ENCODE peak calls at places on chromosomes 6 and 20, in five cellular contexts. N is thoracic aorta, F is HCT116, R is adrenal gland, G is cardiac muscle cell. H is an unnamed sample. For H3K36me3, the result is how much of the 10 kb centered on the place peaks cover.

GRCh38 chr6:28207244-28208179 is 17.6 kb upstream of the ZSCAN9 start:
- DNase-seq in N (no peak), R (no peak), F (no peak), G (peak), H (peak)

GRCh38 chr6:170269151-170269872 is 21.6 kb downstream of the DLL1 start:
- DNase-seq in R (no peak), F (no peak), N (no peak), G (no peak), H (peak)

GRCh38 chr6:170261643-170262480 is 29.0 kb downstream of the DLL1 start:
- DNase-seq in G (no peak), R (no peak), N (no peak), F (no peak), H (peak)

GRCh38 chr20:32462900-32463641 is 104.9 kb downstream of the ASXL1 start:
- DNase-seq in G (no peak), N (no peak), F (no peak), R (no peak), H (peak)

GRCh38 chr6:39366875-39367618 is 44.5 kb upstream of the KCNK16 start:
- DNase-seq in R (peak), F (no peak), G (no peak), N (no peak), H (no peak)

GRCh38 chr20:63945921-63946920 is 10.0 kb downstream of the UCKL1 start:
- DNase-seq in G (no peak), F (no peak), R (no peak), N (no peak), H (peak)

GRCh38 chr20:34774431-34774830 is 51.0 kb downstream of the NCOA6 start:
- DNase-seq in G (no peak), R (no peak), F (no peak), N (no peak), H (no peak)

GRCh38 chr20:17504898-17505663 is 26.1 kb downstream of the BFSP1 start:
- DNase-seq in R (peak), G (peak), N (no peak), F (peak), H (peak)

GRCh38 chr6:86723729-86724128 is 213.6 kb upstream of the HTR1E start:
- DNase-seq in N (no peak), R (no peak), G (no peak), F (no peak), H (no peak)

GRCh38 chr6:145848555-145848954 is 34.0 kb upstream of the FBXO30 start:
- DNase-seq in G (no peak), R (no peak), N (no peak), F (no peak), H (no peak)

GRCh38 chr20:32231847-32232246 is 24.2 kb downstream of the POFUT1 start:
- DNase-seq in R (no peak), G (peak), N (no peak), F (no peak), H (no peak)

GRCh38 chr6:12538881-12539357 is 177.6 kb upstream of the PHACTR1 start:
- DNase-seq in R (peak), N (no peak), G (peak), F (no peak), H (peak)

GRCh38 chr6:108528878-108529277 is 31.8 kb upstream of the FOXO3 start:
- DNase-seq in G (no peak), R (no peak), N (no peak), F (no peak), H (no peak)

GRCh38 chr6:147448212-147448611 is 60.3 kb upstream of the SAMD5 start:
- DNase-seq in F (no peak), G (no peak), N (no peak), R (no peak), H (no peak)

GRCh38 chr20:18657575-18657974 is 69.7 kb downstream of the DTD1 start:
- DNase-seq in G (peak), N (no peak), R (no peak), F (no peak), H (no peak)

GRCh38 chr6:130995783-130996447 is 67.1 kb downstream of the EPB41L2 start:
- DNase-seq in F (no peak), R (no peak), G (no peak), N (no peak), H (no peak)

GRCh38 chr6:43491750-43492661 is 14.6 kb downstream of the TJAP1 start:
- DNase-seq in G (peak), N (peak), F (no peak), R (peak), H (no peak)

GRCh38 chr20:58145506-58146080 is 82.9 kb downstream of the ANKRD60 start:
- DNase-seq in N (no peak), R (no peak), G (no peak), F (no peak), H (no peak)
- TF ChIP-seq CTCF in N (no peak), R (no peak), G (no peak), F (no peak), H (no peak)

GRCh38 chr20:23387118-23387443 is 25.1 kb downstream of the GZF1 start:
- DNase-seq in N (no peak), F (no peak), G (no peak), R (no peak), H (no peak)
- H3K36me3 ChIP-seq in N (under half), F (under half), G (under half), R (under half), H (under half)

DNA sequence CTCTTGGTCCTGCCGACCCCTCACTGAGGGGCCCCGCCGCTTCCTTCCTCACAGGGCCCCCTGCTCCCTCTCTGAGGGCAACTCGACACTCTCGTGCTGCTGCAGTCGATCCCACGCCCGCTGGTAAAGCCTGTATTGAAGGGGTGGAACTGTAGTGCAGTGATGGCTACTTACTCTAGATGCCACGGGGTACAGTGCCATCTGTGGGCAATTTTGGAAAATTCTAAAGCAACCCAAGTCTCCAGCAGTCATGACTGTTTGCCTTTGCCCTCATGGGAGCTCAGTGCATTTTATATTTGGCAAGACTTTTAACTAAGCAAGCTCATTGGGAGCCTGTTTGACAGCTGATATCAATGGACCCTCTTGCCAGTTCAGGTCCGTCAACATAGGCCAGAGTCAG is 6.5 kb upstream of the C6orf136 start:
- DNase-seq in G (no peak), N (no peak), R (no peak), F (no peak), H (no peak)
- H3K27ac ChIP-seq in G (no peak), N (no peak), R (no peak), F (no peak), H (no peak)

GRCh38 chr6:33417127-33417902 is 592 bp downstream of the CUTA start:
- DNase-seq in G (peak), F (no peak), N (no peak), R (peak), H (no peak)

GRCh38 chr6:33419580-33420492 is at the start of gene SYNGAP1:
- DNase-seq in N (no peak), R (peak), G (peak), F (no peak), H (no peak)

GRCh38 chr6:33420493-33421343 is 853 bp downstream of the SYNGAP1 start:
- DNase-seq in R (no peak), N (no peak), F (no peak), G (no peak), H (no peak)

GRCh38 chr6:33417903-33418689 is at the start of gene CUTA:
- DNase-seq in F (peak), N (peak), R (peak), G (peak), H (peak)

GRCh38 chr6:33418690-33419291 is 884 bp upstream of the CUTA start:
- DNase-seq in N (no peak), R (no peak), F (no peak), G (peak), H (no peak)
- TF ChIP-seq CTCF in N (no peak), R (no peak), F (peak), G (no peak), H (no peak)

GRCh38 chr6:6646859-6647258 is 58.3 kb downstream of the LY86 start:
- DNase-seq in G (no peak), R (no peak), F (no peak), N (no peak), H (no peak)
- H3K36me3 ChIP-seq in G (under half), R (under half), F (under half), N (under half), H (under half)

DNA sequence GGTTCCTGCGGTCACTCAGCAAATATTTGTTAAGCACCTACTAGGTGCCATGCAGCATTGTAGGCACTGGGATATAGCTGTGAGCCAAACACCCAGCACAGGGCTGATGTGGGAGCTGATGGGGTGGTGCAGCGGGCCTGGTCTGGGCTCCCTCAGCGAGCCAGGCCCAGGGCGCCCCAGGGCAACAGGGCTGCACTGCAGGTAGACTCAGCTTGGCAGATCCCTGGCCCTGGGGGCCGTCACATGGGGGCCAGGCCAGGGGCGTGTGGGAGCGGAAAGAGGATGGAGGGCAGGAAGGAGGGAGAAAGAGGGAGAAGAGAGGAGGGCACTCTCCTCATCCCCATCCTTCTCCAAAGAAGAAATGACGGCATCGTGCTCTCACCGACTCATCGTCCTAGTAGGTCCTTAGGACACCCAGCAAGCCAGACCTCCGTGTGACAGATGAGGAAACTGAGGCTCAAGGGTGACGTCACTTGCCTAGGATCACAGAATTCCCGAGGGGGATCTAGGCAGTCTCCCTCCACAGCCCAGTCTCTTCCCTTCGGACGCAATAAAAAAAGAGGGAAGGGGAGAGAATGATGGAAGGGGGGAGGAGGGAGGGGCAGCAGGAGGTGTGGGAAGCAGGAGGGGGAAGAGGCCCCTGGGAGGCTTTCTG is 53.3 kb downstream of the RBM38 start:
- DNase-seq in F (no peak), N (no peak), G (no peak), R (no peak), H (no peak)
- H3K27ac ChIP-seq in F (no peak), N (peak), G (peak), R (no peak), H (no peak)

GRCh38 chr6:121223212-121223611 is 111.1 kb downstream of the TBC1D32 start:
- DNase-seq in F (no peak), G (no peak), R (no peak), N (no peak), H (no peak)
- TF ChIP-seq CTCF in F (no peak), G (no peak), R (no peak), N (no peak), H (no peak)